ENCODE peak calls at places on chromosomes 11 and 22, in nine cellular contexts. C is ACHN; U is NCI-H226; B is GM20000; Q is activated CD4-positive, alpha-beta T cell treated with anti-CD3 and anti-CD28 coated beads for 1 hour; M is heart left ventricle; H is fibroblast of mammary gland; Y is stimulated activated CD8-positive, alpha-beta memory T cell treated with anti-CD3 and anti-CD28 coated beads, Interleukin-12 subunit alpha, Interleukin-12 subunit beta, amount 100 ng/mL, for 4 hours; J is mesenteric fat pad. L is an unnamed sample.

GRCh38 chr11:26993965-26994446 is at the start of gene FIBIN:
- DNase-seq in C (no peak), U (no peak), B (no peak), Q (no peak), M (peak; percentile 63), H (peak; percentile 80), Y (no peak), J (no peak), L (no peak)

GRCh38 chr11:23494981-23495380 is 634.7 kb upstream of the CCDC179 start:
- DNase-seq in C (no peak), U (no peak), B (no peak), Q (no peak), M (no peak), H (no peak), Y (no peak), J (no peak), L (no peak)

GRCh38 chr11:100753144-100753543 is 66.1 kb downstream of the ARHGAP42 start:
- DNase-seq in C (no peak), U (peak; percentile 69), B (no peak), Q (no peak), M (no peak), H (no peak), Y (no peak), J (no peak), L (no peak)

GRCh38 chr11:17184882-17185587 is 22.8 kb downstream of the PIK3C2A start:
- DNase-seq in C (no peak), U (no peak), B (no peak), Q (no peak), M (no peak), H (no peak), Y (no peak), J (no peak), L (no peak)

GRCh38 chr22:20531404-20532181 is 24.2 kb downstream of the MED15 start:
- DNase-seq in C (peak; percentile 91), U (peak; percentile 91), B (no peak), Q (no peak), M (peak; percentile 65), H (peak; percentile 90), Y (no peak), J (no peak), L (peak; percentile 84)

GRCh38 chr22:17883356-17883755 is 109.1 kb upstream of the BID start:
- DNase-seq in C (no peak), U (no peak), B (no peak), Q (no peak), M (no peak), H (no peak), Y (no peak), J (no peak), L (no peak)

GRCh38 chr11:28144808-28145207 is 36.6 kb downstream of the METTL15 start:
- DNase-seq in C (peak; percentile 50), U (peak; percentile 66), B (no peak), Q (no peak), M (no peak), H (peak; percentile 51), Y (no peak), J (no peak), L (no peak)

GRCh38 chr11:120244476-120244875 is 4.5 kb downstream of the POU2F3 start:
- DNase-seq in C (no peak), U (peak; percentile 73), B (no peak), Q (no peak), M (no peak), H (peak; percentile 29), Y (no peak), J (no peak), L (no peak)

GRCh38 chr22:17398159-17398558 is 28.9 kb downstream of the CECR2 start:
- DNase-seq in C (no peak), U (no peak), B (no peak), Q (no peak), M (no peak), H (no peak), Y (no peak), J (no peak), L (no peak)

GRCh38 chr11:8068605-8069221 is 12.3 kb upstream of the TUB start:
- DNase-seq in C (peak; percentile 89), U (peak; percentile 98), B (no peak), Q (no peak), M (peak; percentile 74), H (peak; percentile 91), Y (no peak), J (peak; percentile 87), L (no peak)

GRCh38 chr11:44775366-44776356 is 48.9 kb downstream of the TSPAN18 start:
- DNase-seq in C (peak; percentile 62), U (peak; percentile 22), B (peak; percentile 69), Q (peak; percentile 39), M (peak; percentile 72), H (peak; percentile 47), Y (peak; percentile 12), J (peak; percentile 88), L (no peak)

GRCh38 chr11:67389477-67389876 is 2.3 kb upstream of the RAD9A start:
- DNase-seq in C (peak; percentile 27), U (no peak), B (peak; percentile 70), Q (no peak), M (no peak), H (no peak), Y (no peak), J (no peak), L (no peak)

GRCh38 chr22:31734512-31734911 is 15.4 kb downstream of the PRR14L start:
- DNase-seq in C (peak; percentile 11), U (peak; percentile 54), B (no peak), Q (no peak), M (no peak), H (peak; percentile 72), Y (no peak), J (no peak), L (no peak)

GRCh38 chr11:1157645-1158591 is at the start of gene MUC5AC:
- DNase-seq in C (no peak), U (no peak), B (peak; percentile 23), Q (no peak), M (no peak), H (no peak), Y (no peak), J (peak; percentile 86), L (peak; percentile 60)